ENCODE peak calls at places on chromosomes 1 and 21, in eight cellular contexts. Z is IMR-90, Q is uterus, P is esophagus squamous epithelium, T is sigmoid colon, V is tibial nerve, I is HepG2, X is ovary. Y is an unnamed sample.

GRCh38 chr1:10271869-10272268 is 61.5 kb downstream of the KIF1B start:
- DNase-seq in Z (no peak), Q (no peak), P (no peak), T (no peak), V (no peak), I (no peak), X (no peak), Y (no peak)

GRCh38 chr1:183278736-183279591 is 92.9 kb downstream of the LAMC2 start:
- DNase-seq in Z (peak; percentile 68), Q (no peak), P (no peak), T (no peak), V (no peak), I (no peak), X (no peak), Y (no peak)

GRCh38 chr1:58352476-58353092 is 193.9 kb downstream of the OMA1 start:
- DNase-seq in Z (no peak), Q (no peak), P (no peak), T (no peak), V (no peak), I (no peak), X (no peak), Y (no peak)

GRCh38 chr1:240611228-240611618 is 732 bp downstream of the GREM2 start:
- DNase-seq in Z (no peak), Q (no peak), P (no peak), T (no peak), V (no peak), I (no peak), X (no peak), Y (no peak)

GRCh38 chr21:27476696-27477095 is 509.8 kb upstream of the ADAMTS5 start:
- DNase-seq in Z (peak; percentile 62), Q (no peak), P (no peak), T (no peak), V (no peak), I (no peak), X (no peak), Y (no peak)

GRCh38 chr1:218363141-218363540 is 18.0 kb downstream of the TGFB2 start:
- DNase-seq in Z (no peak), Q (no peak), P (no peak), T (no peak), V (no peak), I (no peak), X (no peak), Y (no peak)

GRCh38 chr1:225772323-225772768 is 5.3 kb upstream of the SRP9 start:
- DNase-seq in Z (peak; percentile 88), Q (peak; percentile 88), P (no peak), T (peak; percentile 92), V (peak; percentile 66), I (peak; percentile 86), X (peak; percentile 90), Y (peak; percentile 82)

GRCh38 chr21:42777064-42777756 is 102.1 kb downstream of the WDR4 start:
- DNase-seq in Z (no peak), Q (no peak), P (no peak), T (no peak), V (no peak), I (no peak), X (no peak), Y (no peak)

GRCh38 chr1:87786861-87787548 is 458.3 kb downstream of the LMO4 start:
- DNase-seq in Z (no peak), Q (no peak), P (no peak), T (no peak), V (no peak), I (peak; percentile 76), X (no peak), Y (no peak)

GRCh38 chr1:100597069-100597741 is 59.3 kb downstream of the GPR88 start:
- DNase-seq in Z (peak; percentile 90), Q (no peak), P (no peak), T (no peak), V (no peak), I (no peak), X (no peak), Y (no peak)

GRCh38 chr1:11855430-11855829 is 3.3 kb downstream of the NPPB start:
- DNase-seq in Z (no peak), Q (no peak), P (no peak), T (no peak), V (no peak), I (no peak), X (no peak), Y (no peak)

GRCh38 chr1:167105841-167106461 is 12.1 kb downstream of the STYXL2 start:
- DNase-seq in Z (no peak), Q (no peak), P (no peak), T (no peak), V (no peak), I (no peak), X (no peak), Y (no peak)

GRCh38 chr1:77889671-77890070 is 1.2 kb downstream of the NEXN start:
- DNase-seq in Z (peak; percentile 91), Q (peak; percentile 27), P (no peak), T (no peak), V (no peak), I (no peak), X (no peak), Y (no peak)

GRCh38 chr1:50705699-50706098 is 254.4 kb downstream of the FAF1 start:
- DNase-seq in Z (no peak), Q (no peak), P (no peak), T (no peak), V (no peak), I (no peak), X (no peak), Y (no peak)

GRCh38 chr1:43987159-43988022 is 4.0 kb upstream of the CCDC24 start:
- DNase-seq in Z (peak; percentile 55), Q (no peak), P (no peak), T (no peak), V (no peak), I (peak; percentile 55), X (no peak), Y (no peak)

GRCh38 chr1:56189946-56190920 is 389.1 kb downstream of the PLPP3 start:
- DNase-seq in Z (no peak), Q (no peak), P (no peak), T (no peak), V (no peak), I (peak; percentile 99), X (no peak), Y (no peak)

GRCh38 chr1:118250232-118250631 is 65.2 kb upstream of the SPAG17 start:
- DNase-seq in Z (no peak), Q (no peak), P (no peak), T (no peak), V (no peak), I (no peak), X (no peak), Y (no peak)

GRCh38 chr1:207811920-207812720 is 60.3 kb downstream of the CD46 start:
- DNase-seq in Z (peak; percentile 32), Q (no peak), P (no peak), T (peak; percentile 93), V (peak; percentile 47), I (peak; percentile 64), X (peak; percentile 61), Y (peak; percentile 77)

DNA sequence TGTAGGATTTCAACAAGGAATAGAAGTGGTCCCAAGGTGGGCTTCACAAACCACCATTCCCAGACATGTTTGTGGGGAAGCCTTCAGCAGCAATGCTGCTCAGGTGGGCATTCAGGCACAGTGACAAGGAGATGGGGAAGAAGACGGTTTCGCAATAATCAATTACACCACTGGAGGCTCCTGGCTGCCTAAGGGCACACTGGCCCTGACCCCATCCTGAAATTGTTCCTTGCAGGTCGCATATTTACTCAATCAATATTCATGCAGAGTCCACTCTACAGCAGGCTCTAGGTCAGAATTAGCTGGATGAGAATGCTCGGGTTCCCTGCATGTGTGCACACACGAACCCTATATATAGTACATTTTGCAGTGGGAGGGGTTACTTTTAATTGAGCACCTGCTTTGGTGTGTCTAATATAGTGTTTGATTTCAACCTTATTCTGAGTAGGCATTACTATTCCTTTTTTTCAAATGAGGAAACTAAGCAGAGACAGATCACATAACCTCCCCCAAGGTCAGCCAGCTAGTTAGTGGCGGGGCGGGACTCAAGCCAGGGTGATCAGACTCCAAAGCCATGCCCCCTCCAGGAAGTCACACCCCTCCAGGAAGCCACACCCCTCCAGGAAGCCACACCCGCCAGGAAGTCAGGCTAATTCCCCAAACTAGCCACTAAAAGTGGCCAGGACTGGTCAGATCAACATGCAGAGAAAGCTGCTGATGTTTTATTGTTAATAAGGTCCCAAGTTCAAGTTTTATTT is 106.5 kb downstream of the HLCS start:
- DNase-seq in Z (peak; percentile 29), Q (peak; percentile 70), P (no peak), T (peak; percentile 79), V (peak; percentile 24), I (peak; percentile 81), X (peak; percentile 57), Y (peak; percentile 84)
- TF ChIP-seq POLR2A in Z (no peak), Q (no peak), P (no peak), T (no peak), V (no peak), I (no peak), X (no peak), Y (no peak)

DNA sequence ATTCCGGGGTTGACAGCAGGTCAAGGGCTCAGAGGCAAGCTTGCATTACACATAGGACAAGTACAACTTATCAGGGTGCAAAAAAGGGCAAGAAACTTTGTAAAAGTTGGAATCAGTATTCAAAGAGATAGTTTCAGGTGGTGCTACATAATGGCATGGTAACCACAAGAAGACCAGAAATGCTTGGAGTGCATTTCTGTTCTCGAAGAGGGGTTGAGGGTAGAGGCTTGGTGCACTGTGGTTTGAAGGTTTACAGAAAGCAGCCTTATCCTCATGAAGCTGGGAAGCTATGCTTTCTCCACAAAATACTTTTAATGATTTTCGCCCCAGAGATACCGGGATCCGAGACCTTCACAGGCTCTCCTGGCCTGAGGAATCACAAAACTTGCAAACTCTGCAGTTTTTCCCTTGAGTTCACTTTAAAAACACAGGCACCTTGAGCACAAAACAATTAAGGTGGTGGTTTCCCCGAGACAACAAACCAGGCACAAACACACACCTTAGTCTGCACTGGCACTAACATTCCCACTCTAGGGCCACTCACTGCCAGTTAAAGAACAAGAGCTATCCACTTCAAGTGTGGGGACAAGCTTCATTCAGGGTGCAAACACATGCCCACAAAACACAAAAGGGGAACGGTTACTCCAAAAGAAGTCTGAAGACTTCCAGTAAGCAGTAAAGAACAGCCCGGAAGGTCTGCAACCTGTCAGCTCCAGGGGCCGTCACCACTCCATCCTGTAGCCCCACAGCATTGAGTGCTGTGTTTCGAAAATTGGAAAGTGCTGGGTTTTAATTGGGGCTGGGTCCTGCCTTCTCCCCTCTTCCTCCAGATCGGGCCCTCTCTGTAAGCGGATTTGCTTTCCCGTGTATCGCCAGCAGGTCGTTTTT is 29.7 kb upstream of the NFIA start:
- DNase-seq in Z (no peak), Q (no peak), P (no peak), T (no peak), V (no peak), I (no peak), X (no peak), Y (no peak)
- H3K4me3 ChIP-seq in Z (no peak overlapping the region), Q (no peak overlapping the region), P (no peak overlapping the region), T (no peak overlapping the region), V (peak overlapping the region; percentile 25), I (peak overlapping the region; percentile 68), X (no peak overlapping the region), Y (peak overlapping the region; percentile 87)

GRCh38 chr1:37657620-37658412 is 23.1 kb upstream of the RSPO1 start:
- DNase-seq in Z (no peak), Q (no peak), P (no peak), T (no peak), V (no peak), I (peak; percentile 15), X (no peak), Y (no peak)
- H3K4me1 ChIP-seq in Z (no peaks in the 10 kb centered on the region), Q (no peaks in the 10 kb centered on the region), P (no peaks in the 10 kb centered on the region), T (no peaks in the 10 kb centered on the region), V (no peaks in the 10 kb centered on the region), I (peaks cover 36% of the 10 kb centered on the region), X (no peaks in the 10 kb centered on the region), Y (no peaks in the 10 kb centered on the region)

DNA sequence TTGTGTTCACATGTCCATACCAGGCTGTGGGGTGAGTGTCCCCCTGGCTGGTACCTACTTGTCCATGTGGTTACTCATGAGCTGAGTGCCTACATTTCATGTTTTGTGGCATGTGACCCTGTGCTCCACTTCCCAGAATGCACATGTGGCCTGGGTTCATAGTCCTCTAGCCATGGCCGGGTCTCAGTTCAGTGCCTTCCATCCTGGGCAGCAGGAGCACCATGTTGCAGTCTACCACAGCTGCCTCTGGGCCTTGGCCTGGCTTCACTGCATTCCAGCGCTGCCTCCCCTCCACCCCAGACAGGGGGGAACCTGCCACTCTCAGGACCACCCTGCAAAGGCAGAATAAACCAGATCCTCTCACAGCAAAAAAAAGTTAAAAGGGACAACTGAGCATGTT is 5.5 kb downstream of the CEPT1 start:
- DNase-seq in Z (no peak), Q (no peak), P (no peak), T (no peak), V (no peak), I (peak; percentile 15), X (no peak), Y (no peak)
- TF ChIP-seq POLR2A in Z (no peak), Q (no peak), P (no peak), T (no peak), V (no peak), I (no peak), X (no peak), Y (no peak)

Y was measured in heart left ventricle.